ENCODE peak calls at places on chromosomes 11 and 22, in seven cellular contexts. I is effector memory CD4-positive, alpha-beta T cell; F is osteoblast; C is uterus; A is adrenal gland; S is CD8-positive, alpha-beta T cell; E is A549. W is an unnamed sample.

GRCh38 chr11:100550910-100551309 is 136.2 kb upstream of the ARHGAP42 start:
- DNase-seq in I (no peak), F (no peak), C (no peak), A (no peak), S (no peak), E (no peak), W (no peak)

GRCh38 chr11:62295504-62295903 is 3.4 kb downstream of the SCGB1D4 start:
- DNase-seq in I (no peak), F (no peak), C (no peak), A (no peak), S (no peak), E (peak; percentile 17), W (no peak)

GRCh38 chr11:34192481-34193401 is 87.3 kb downstream of the NAT10 start:
- DNase-seq in I (no peak), F (peak; percentile 99), C (peak; percentile 85), A (peak; percentile 85), S (no peak), E (peak; percentile 52), W (peak; percentile 80)

GRCh38 chr11:40328890-40329617 is 1130.4 kb downstream of the LRRC4C start:
- DNase-seq in I (no peak), F (peak; percentile 91), C (no peak), A (peak; percentile 19), S (no peak), E (peak; percentile 98), W (no peak)

GRCh38 chr22:49975543-49976389 is 15.2 kb downstream of the PIM3 start:
- DNase-seq in I (no peak), F (peak; percentile 69), C (peak; percentile 16), A (no peak), S (no peak), E (peak; percentile 41), W (peak; percentile 69)

GRCh38 chr22:28441720-28442263 is 237.8 kb downstream of the TTC28 start:
- DNase-seq in I (no peak), F (no peak), C (no peak), A (peak; percentile 13), S (no peak), E (no peak), W (no peak)

GRCh38 chr11:123479048-123479837 is 49.2 kb downstream of the GRAMD1B start:
- DNase-seq in I (no peak), F (peak; percentile 72), C (no peak), A (no peak), S (no peak), E (no peak), W (no peak)

GRCh38 chr11:129992161-129992944 is 10.3 kb downstream of the PRDM10 start:
- DNase-seq in I (peak; percentile 9), F (no peak), C (peak; percentile 27), A (peak; percentile 50), S (peak; percentile 20), E (peak; percentile 20), W (no peak)

GRCh38 chr11:19027829-19028595 is 32.5 kb downstream of the MRGPRX2 start:
- DNase-seq in I (no peak), F (no peak), C (no peak), A (peak; percentile 74), S (no peak), E (peak; percentile 59), W (no peak)

GRCh38 chr22:22520020-22520656 is at the start of gene ZNF280A:
- DNase-seq in I (no peak), F (peak; percentile 54), C (no peak), A (peak; percentile 60), S (no peak), E (peak; percentile 87), W (no peak)

GRCh38 chr11:19843106-19843505 is 130.5 kb downstream of the NAV2 start:
- DNase-seq in I (no peak), F (no peak), C (no peak), A (no peak), S (no peak), E (no peak), W (no peak)

GRCh38 chr22:26542831-26543230 is 30.6 kb upstream of the TFIP11 start:
- DNase-seq in I (no peak), F (peak; percentile 88), C (no peak), A (no peak), S (no peak), E (no peak), W (no peak)

GRCh38 chr22:20110359-20110985 is 5.4 kb upstream of the RANBP1 start:
- DNase-seq in I (no peak), F (peak; percentile 83), C (no peak), A (no peak), S (no peak), E (no peak), W (no peak)

GRCh38 chr22:49951001-49951677 is 9.4 kb upstream of the PIM3 start:
- DNase-seq in I (no peak), F (no peak), C (no peak), A (no peak), S (no peak), E (no peak), W (no peak)

GRCh38 chr22:33142282-33142681 is 84.1 kb upstream of the SYN3 start:
- DNase-seq in I (no peak), F (no peak), C (no peak), A (no peak), S (no peak), E (no peak), W (no peak)

GRCh38 chr22:49575703-49576081 is 252.0 kb downstream of the BRD1 start:
- DNase-seq in I (no peak), F (peak; percentile 34), C (no peak), A (no peak), S (no peak), E (no peak), W (no peak)

GRCh38 chr22:37169947-37170688 is 17.9 kb downstream of the C1QTNF6 start:
- DNase-seq in I (no peak), F (no peak), C (no peak), A (peak; percentile 5), S (no peak), E (no peak), W (peak; percentile 78)

GRCh38 chr11:45778341-45778740 is 26.6 kb upstream of the SLC35C1 start:
- DNase-seq in I (no peak), F (no peak), C (no peak), A (no peak), S (no peak), E (no peak), W (no peak)

GRCh38 chr22:44129614-44129976 is 51.1 kb upstream of the PARVG start:
- DNase-seq in I (no peak), F (peak; percentile 80), C (no peak), A (no peak), S (no peak), E (no peak), W (no peak)

GRCh38 chr11:75246673-75247350 is 6.2 kb downstream of the TPBGL start:
- DNase-seq in I (no peak), F (no peak), C (no peak), A (no peak), S (no peak), E (no peak), W (peak; percentile 42)

GRCh38 chr11:33636104-33636503 is 64.5 kb downstream of the C11orf91 start:
- DNase-seq in I (no peak), F (no peak), C (no peak), A (no peak), S (no peak), E (peak; percentile 77), W (no peak)

GRCh38 chr11:117002639-117003305 is 95.5 kb downstream of the SIK3 start:
- DNase-seq in I (no peak), F (no peak), C (no peak), A (no peak), S (no peak), E (no peak), W (no peak)

DNA sequence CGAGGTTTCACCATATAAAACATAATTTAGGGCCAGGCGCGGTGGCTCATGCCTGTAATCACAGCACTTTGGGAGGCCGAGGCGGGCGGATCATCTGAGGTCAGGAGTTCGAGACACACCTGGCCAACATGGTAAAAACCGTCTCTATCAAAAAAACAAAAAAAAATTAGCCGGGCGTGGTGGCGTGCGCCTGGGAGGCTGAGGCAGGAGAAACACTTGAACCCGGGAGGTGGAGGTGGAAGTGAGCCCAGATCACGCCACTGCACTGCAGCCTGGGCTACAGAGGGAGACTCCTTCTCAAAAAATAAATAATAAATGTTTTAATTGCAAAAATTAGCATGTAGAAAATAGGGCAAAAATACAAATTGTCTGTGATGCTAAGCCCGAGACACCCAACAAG is 993 bp upstream of the SFI1 start:
- DNase-seq in I (no peak), F (no peak), C (no peak), A (no peak), S (no peak), E (no peak), W (no peak)
- H3K4me3 ChIP-seq in I (peak overlapping the region; percentile 70), F (peak overlapping the region; percentile 98), C (peak overlapping the region; percentile 58), A (no peak overlapping the region), S (peak overlapping the region; percentile 83), E (peak overlapping the region; percentile 78), W (peak overlapping the region; percentile 69)

GRCh38 chr11:72617080-72617744 is 57.0 kb downstream of the PDE2A start:
- DNase-seq in I (no peak), F (peak; percentile 92), C (peak; percentile 38), A (no peak), S (no peak), E (no peak), W (no peak)
- H3K27ac ChIP-seq in I (no peak overlapping the region), F (no peak overlapping the region), C (peak overlapping the region; percentile 66), A (no peak overlapping the region), S (no peak overlapping the region), E (no peak overlapping the region), W (no peak overlapping the region)

DNA sequence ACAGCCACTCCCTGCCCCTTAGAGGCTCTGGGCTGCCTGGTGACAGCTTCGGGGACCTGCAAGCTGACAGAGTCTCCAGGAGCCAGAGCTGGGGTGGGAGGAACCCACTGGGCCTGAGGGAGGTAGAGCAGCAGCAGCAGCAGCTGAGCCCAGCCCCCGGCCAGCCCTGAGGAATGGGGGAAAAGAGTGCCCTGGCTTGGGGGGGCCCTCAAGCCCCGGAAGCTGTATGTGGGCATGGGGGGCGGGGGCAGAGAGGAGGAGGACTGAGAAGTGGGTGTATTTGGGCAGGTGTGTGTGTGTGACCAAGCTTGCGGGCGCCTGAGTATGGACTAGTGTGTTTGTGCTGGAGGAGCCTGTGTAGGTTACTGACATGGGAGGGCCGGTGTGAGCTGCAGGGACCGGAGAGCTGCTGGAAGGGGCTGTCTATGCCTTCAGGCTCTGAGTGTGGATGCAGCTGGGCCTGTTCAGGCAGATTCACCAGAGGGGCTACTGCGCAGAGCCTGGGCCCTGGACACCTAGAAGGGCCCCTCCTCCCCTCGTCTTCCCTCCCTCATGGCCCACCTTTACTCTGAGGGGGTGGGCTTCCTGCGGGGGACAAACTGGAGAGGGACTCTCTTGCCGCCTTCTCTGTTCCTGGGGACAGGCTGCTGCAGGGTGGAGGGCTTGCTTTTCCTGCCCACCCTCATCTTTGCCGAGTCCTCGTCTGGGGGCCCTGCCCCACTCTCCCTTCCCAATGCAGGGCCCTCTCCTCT is 28.0 kb downstream of the ST3GAL4 start:
- DNase-seq in I (no peak), F (peak; percentile 58), C (no peak), A (no peak), S (no peak), E (no peak), W (peak; percentile 56)
- H3K4me3 ChIP-seq in I (no peak overlapping the region), F (no peak overlapping the region), C (no peak overlapping the region), A (no peak overlapping the region), S (no peak overlapping the region), E (no peak overlapping the region), W (no peak overlapping the region)

DNA sequence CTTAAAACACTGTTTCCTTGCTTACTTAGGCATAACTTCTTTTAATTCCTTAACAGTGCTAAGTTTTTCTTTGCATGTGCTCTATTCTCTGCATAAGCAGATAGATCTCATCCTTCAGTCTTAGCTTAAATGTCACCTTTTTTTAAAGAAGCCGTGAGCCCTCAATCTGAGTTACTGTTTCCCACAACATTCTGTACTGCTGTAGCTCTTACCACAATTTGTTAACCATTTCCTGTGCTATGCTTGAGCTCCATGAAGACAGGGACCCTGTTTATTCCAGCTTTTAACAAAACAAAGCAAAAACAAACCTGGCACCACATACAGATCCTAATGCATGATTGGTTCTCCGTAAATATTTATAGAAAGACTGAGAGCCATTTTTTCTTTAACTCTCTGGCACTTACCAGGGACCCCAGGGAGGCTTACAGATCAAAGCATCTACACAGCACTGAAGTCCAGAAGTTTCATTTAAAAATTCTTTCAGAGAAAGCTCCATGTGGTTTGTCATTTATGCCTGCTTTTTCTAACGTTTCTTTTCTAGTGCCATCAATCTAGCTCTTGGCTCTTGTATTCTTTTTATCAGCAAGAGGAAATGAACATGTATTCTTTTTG is 74.9 kb downstream of the DYNC2H1 start:
- DNase-seq in I (no peak), F (no peak), C (no peak), A (no peak), S (no peak), E (no peak), W (no peak)
- H3K27ac ChIP-seq in I (no peak overlapping the region), F (no peak overlapping the region), C (no peak overlapping the region), A (no peak overlapping the region), S (no peak overlapping the region), E (no peak overlapping the region), W (no peak overlapping the region)

W was measured in suprapubic skin.